ENCODE peak calls at places on chromosomes 2 and 18, in four cellular contexts. O, X, U and I are unnamed samples.
A peak's percentile ranks its signal among the peaks of the same experiment; 100 is the strongest.

GRCh38 chr18:47149457-47150028 is 757 bp downstream of the HDHD2 start:
- DNase-seq in O (no peak), X (no peak), U (peak; percentile 27), I (no peak)

GRCh38 chr2:35530615-35531135 is 824.9 kb upstream of the CRIM1 start:
- DNase-seq in U (no peak), O (no peak), X (no peak), I (no peak)

GRCh38 chr2:134275058-134275862 is 21.4 kb downstream of the MGAT5 start:
- DNase-seq in U (no peak), X (no peak), O (no peak), I (no peak)

GRCh38 chr2:181290182-181290581 is 167.0 kb upstream of the ITGA4 start:
- DNase-seq in X (no peak), U (no peak), O (no peak), I (no peak)

GRCh38 chr2:195580156-195580555 is 76.9 kb upstream of the SLC39A10 start:
- DNase-seq in O (no peak), X (no peak), U (no peak), I (no peak)

GRCh38 chr18:55488473-55488872 is 99.5 kb downstream of the TCF4 start:
- DNase-seq in X (no peak), O (peak; percentile 54), U (no peak), I (no peak)

GRCh38 chr18:50507120-50507590 is 52.7 kb upstream of the MAPK4 start:
- DNase-seq in O (peak; percentile 60), X (peak; percentile 26), U (peak; percentile 32), I (no peak)

GRCh38 chr18:75247601-75248421 is 37.2 kb downstream of the TSHZ1 start:
- DNase-seq in O (no peak), U (peak; percentile 74), X (no peak), I (peak; percentile 10)

GRCh38 chr2:196096982-196097745 is 28.5 kb upstream of the DNAH7 start:
- DNase-seq in O (peak; percentile 35), X (no peak), U (no peak), I (no peak)

GRCh38 chr2:183038341-183039300 is at the start of gene NCKAP1:
- DNase-seq in O (peak; percentile 48), U (peak; percentile 94), X (peak; percentile 93), I (no peak)

GRCh38 chr2:238882083-238882755 is 34.3 kb downstream of the TWIST2 start:
- DNase-seq in X (no peak), U (peak; percentile 70), O (no peak), I (no peak)

GRCh38 chr2:227506456-227506855 is 34.5 kb downstream of the AGFG1 start:
- DNase-seq in U (no peak), O (no peak), X (no peak), I (no peak)

GRCh38 chr2:186486651-186487647 is 889 bp downstream of the ZC3H15 start:
- DNase-seq in O (no peak), U (peak; percentile 55), X (no peak), I (no peak)

GRCh38 chr2:154556607-154557006 is 141.9 kb upstream of the KCNJ3 start:
- DNase-seq in O (no peak), X (no peak), U (no peak), I (no peak)

GRCh38 chr18:76386071-76386470 is 109.0 kb downstream of the ZNF516 start:
- DNase-seq in O (no peak), X (no peak), U (no peak), I (no peak)

GRCh38 chr2:10960606-10961489 is 49.1 kb downstream of the KCNF1 start:
- DNase-seq in U (no peak), X (no peak), O (no peak), I (no peak)

GRCh38 chr2:183269956-183270355 is 145.7 kb downstream of the NUP35 start:
- DNase-seq in O (no peak), U (no peak), X (no peak), I (no peak)

GRCh38 chr2:101401316-101401660 is 14.0 kb upstream of the CREG2 start:
- DNase-seq in U (no peak), O (no peak), X (no peak), I (no peak)

GRCh38 chr2:37920570-37920969 is 4.5 kb upstream of the RMDN2 start:
- DNase-seq in X (no peak), U (no peak), O (no peak), I (no peak)

GRCh38 chr2:174634130-174635014 is 36.8 kb upstream of the WIPF1 start:
- DNase-seq in U (peak; percentile 58), O (no peak), X (no peak), I (no peak)

GRCh38 chr2:74025971-74026612 is 41.4 kb downstream of the TET3 start:
- DNase-seq in X (no peak), O (no peak), U (peak; percentile 51), I (no peak)

GRCh38 chr2:151052850-151053660 is 208.6 kb downstream of the RBM43 start:
- DNase-seq in X (no peak), O (no peak), U (peak; percentile 27), I (no peak)

GRCh38 chr18:58230438-58231179 is 186.6 kb downstream of the NEDD4L start:
- DNase-seq in O (no peak), X (no peak), U (peak; percentile 38), I (no peak)

GRCh38 chr2:109171444-109172334 is 42.7 kb downstream of the SH3RF3 start:
- DNase-seq in U (peak; percentile 98), X (peak; percentile 65), O (no peak), I (no peak)

GRCh38 chr2:57890993-57891688 is 155.5 kb upstream of the VRK2 start:
- DNase-seq in X (no peak), U (peak; percentile 29), O (no peak), I (no peak)

GRCh38 chr2:128362889-128363228 is 44.2 kb upstream of the HS6ST1 start:
- DNase-seq in U (peak; percentile 80), O (peak; percentile 80), X (no peak), I (peak; percentile 42)

GRCh38 chr18:37368110-37368812 is 197.3 kb downstream of the CELF4 start:
- DNase-seq in X (no peak), U (no peak), O (no peak), I (no peak)

GRCh38 chr2:148244593-148245292 is 223.9 kb downstream of the MBD5 start:
- DNase-seq in X (no peak), O (no peak), U (peak; percentile 87), I (no peak)

GRCh38 chr2:151350579-151351195 is 6.7 kb upstream of the TNFAIP6 start:
- DNase-seq in U (peak; percentile 32), X (no peak), O (no peak), I (no peak)

GRCh38 chr2:191037351-191037750 is 23.4 kb upstream of the STAT1 start:
- DNase-seq in U (peak; percentile 28), X (no peak), O (no peak), I (no peak)

GRCh38 chr18:50790956-50791355 is 28.9 kb downstream of the MRO start:
- DNase-seq in U (no peak), X (no peak), O (no peak), I (no peak)

GRCh38 chr2:238308177-238308576 is 12.1 kb upstream of the TRAF3IP1 start:
- DNase-seq in X (no peak), U (no peak), O (no peak), I (no peak)

GRCh38 chr2:164689020-164689419 is 67.7 kb upstream of the GRB14 start:
- DNase-seq in X (no peak), O (no peak), U (no peak), I (no peak)

DNA sequence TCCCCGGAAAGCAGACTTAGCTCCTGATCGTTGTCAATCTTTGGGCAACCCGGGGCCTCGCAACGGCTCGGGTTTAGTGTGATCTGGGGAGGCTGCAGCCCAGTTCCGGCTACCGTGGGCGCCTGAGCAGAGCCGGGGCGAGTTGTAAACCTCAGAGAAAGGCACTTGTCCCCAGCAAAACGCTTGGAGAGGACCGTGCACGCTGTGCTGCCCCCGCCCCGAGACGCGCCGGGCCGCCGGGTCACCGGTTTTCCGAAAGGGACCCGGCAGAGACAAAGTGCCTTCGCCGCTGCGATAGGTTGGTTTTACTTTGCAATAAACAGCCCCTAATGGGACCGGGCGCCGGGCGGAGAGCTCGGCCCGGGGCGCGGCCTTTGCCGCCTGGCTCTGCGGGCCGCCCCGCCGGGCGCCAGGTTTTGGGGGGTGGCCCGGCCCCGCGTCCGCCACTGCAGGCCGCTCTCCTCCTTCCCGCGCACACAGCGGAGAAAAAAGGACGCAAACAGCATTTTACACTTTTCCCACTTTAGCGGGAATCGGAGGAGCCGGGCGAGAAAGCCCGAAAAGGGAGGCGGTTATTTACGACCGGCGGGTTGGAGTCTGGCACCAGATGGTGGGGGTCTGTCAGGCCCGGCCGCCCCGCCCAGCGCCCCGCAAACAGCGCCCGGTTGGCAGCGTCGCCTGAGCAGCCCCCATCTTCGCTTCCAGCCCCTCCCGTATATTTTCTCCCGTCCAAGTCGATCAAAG is 136.0 kb downstream of the INSIG2 start:
- DNase-seq in U (peak; percentile 74), X (peak; percentile 26), O (no peak), I (no peak)
- H3K4me3 ChIP-seq in U (peak overlapping the region; percentile 78), X (peak overlapping the region; percentile 69), O (peak overlapping the region; percentile 33), I (no peak overlapping the region)

DNA sequence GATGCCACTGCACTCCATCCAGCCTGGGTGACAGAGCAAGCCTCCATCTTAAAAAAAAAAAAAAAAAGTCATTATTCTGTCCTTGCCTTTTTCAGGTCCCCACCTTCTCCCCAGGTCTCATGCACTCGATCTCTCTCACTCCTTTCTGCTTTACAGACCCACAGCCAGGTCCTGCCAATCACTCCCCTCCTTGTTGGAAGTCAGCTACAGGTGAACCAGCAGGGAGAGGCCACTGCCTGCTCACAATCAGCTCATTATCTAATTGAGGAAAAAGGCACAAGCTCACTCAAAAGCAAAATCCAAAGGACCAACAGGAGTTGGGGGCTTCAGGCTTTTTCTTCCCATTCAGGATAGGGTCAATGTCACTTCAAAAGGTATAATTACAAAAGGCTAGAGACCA is 2.0 kb downstream of the WDFY1 start:
- DNase-seq in U (no peak), X (no peak), O (no peak), I (no peak)
- H3K4me3 ChIP-seq in U (peak overlapping the region; percentile 97), X (peak overlapping the region; percentile 82), O (no peak overlapping the region), I (peak overlapping the region; percentile 86)

DNA sequence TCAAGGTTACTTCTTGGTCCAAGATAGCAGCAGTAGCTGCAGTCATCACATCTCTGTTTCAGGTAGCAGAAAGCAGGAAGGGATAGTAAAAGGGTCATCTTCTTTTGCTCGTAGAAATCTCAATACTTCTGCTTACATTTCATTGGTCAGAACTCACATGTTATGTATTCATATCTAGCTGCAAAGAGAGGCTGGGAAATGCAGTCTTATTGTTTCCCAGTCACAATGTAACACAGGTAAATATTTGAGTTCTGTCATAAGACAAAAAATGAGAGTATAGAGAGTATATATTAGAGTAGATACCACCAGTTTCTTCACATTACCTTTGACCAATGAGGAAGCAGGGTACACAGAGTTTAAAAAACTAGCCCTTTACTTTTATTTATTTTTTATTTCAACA is 132.4 kb upstream of the ITGA6 start:
- DNase-seq in O (no peak), X (no peak), U (no peak), I (no peak)
- H3K4me3 ChIP-seq in O (no peak overlapping the region), X (no peak overlapping the region), U (no peak overlapping the region), I (no peak overlapping the region)

DNA sequence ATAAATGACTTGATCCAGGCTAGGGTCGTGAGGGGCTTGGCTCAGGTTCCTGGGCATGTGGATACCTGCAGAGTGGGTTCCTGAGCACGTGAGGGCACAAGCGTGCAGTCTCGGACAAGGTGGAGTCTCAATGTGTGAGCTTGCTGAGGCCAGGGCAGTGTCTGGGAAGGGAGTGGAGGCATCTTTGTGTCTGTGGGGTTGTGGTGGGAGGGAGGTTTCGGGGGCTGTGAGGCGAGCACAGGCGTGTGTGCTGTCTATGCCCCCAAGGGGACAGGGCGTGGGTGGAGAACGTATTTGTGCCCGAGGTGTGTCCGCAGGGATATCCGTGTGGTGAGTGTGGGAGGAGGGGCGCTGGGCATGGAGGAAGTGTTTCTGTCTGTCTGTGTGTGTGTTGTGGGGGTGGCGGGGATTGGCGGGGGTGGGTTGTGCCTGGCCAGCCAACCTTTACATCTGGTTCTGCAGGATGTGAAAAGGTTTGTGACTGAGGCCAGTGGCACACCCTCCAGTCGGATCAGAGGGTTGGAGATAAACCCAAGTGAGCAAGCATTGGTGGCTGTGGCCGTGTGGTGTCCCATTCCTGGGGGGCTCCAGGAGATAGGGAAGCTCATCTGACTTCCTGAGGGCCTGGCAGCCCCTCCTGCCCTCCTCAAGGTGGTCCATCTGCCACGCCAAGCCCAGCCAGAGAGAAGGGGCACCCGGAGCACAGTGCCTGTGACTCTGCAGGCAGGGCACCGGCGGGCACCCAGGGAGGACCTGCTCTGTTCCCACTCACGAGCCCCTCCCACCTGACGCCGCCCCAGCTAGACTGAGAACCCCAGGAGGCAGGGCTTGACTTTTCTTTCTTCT is 57.1 kb downstream of the ZFP36L2 start:
- DNase-seq in O (no peak), U (no peak), X (no peak), I (no peak)
- H3K4me3 ChIP-seq in O (no peak overlapping the region), U (no peak overlapping the region), X (no peak overlapping the region), I (no peak overlapping the region)